ENCODE peak calls at places on chromosomes 7 and 10, in eight cellular contexts. U, Q, C, H, D, T, B and K are unnamed samples.

GRCh38 chr10:78621183-78621789 is 447.5 kb upstream of the ZMIZ1 start:
- DNase-seq in U (no peak), Q (no peak), C (no peak), H (no peak), D (no peak), T (peak; percentile 9), B (no peak), K (no peak)

GRCh38 chr10:1966698-1967097 is 229.4 kb upstream of the ADARB2 start:
- DNase-seq in U (no peak), Q (no peak), C (no peak), H (no peak), D (no peak), T (no peak), B (no peak), K (no peak)

GRCh38 chr10:91006001-91006751 is 85.3 kb upstream of the ANKRD1 start:
- DNase-seq in U (peak; percentile 72), Q (peak; percentile 39), C (no peak), H (peak; percentile 60), D (peak; percentile 81), T (peak; percentile 45), B (peak; percentile 42), K (peak; percentile 60)

GRCh38 chr7:139592801-139593461 is 69.4 kb downstream of the CLEC2L start:
- DNase-seq in U (no peak), Q (no peak), C (no peak), H (no peak), D (no peak), T (no peak), B (no peak), K (no peak)

GRCh38 chr10:47024046-47024322 is 112.8 kb downstream of the PTPN20 start:
- DNase-seq in U (no peak), Q (no peak), C (no peak), H (no peak), D (no peak), T (no peak), B (no peak), K (no peak)

GRCh38 chr10:125629758-125630376 is 53.1 kb downstream of the TEX36 start:
- DNase-seq in U (peak; percentile 46), Q (no peak), C (no peak), H (no peak), D (peak; percentile 39), T (no peak), B (no peak), K (no peak)

GRCh38 chr10:42979730-42980467 is 97.0 kb upstream of the RET start:
- DNase-seq in U (no peak), Q (no peak), C (no peak), H (no peak), D (no peak), T (no peak), B (no peak), K (no peak)

GRCh38 chr7:2863461-2864066 is 19.5 kb upstream of the GNA12 start:
- DNase-seq in U (peak; percentile 97), Q (peak; percentile 57), C (peak; percentile 81), H (peak; percentile 94), D (peak; percentile 97), T (peak; percentile 85), B (peak; percentile 54), K (peak; percentile 64)

GRCh38 chr10:125084191-125085186 is 75.9 kb downstream of the CTBP2 start:
- DNase-seq in U (peak; percentile 90), Q (no peak), C (peak; percentile 84), H (peak; percentile 91), D (peak; percentile 94), T (peak; percentile 68), B (no peak), K (no peak)

GRCh38 chr10:79027147-79028055 is 41.4 kb upstream of the ZMIZ1 start:
- DNase-seq in U (no peak), Q (peak; percentile 40), C (no peak), H (no peak), D (no peak), T (no peak), B (no peak), K (no peak)

GRCh38 chr10:806451-807162 is 117.1 kb upstream of the DIP2C start:
- DNase-seq in U (no peak), Q (no peak), C (no peak), H (no peak), D (no peak), T (no peak), B (no peak), K (no peak)

GRCh38 chr10:28993056-28993455 is 295.8 kb upstream of the LYZL1 start:
- DNase-seq in U (no peak), Q (no peak), C (no peak), H (no peak), D (no peak), T (no peak), B (no peak), K (no peak)

GRCh38 chr10:114307731-114308130 is 68.7 kb downstream of the VWA2 start:
- DNase-seq in U (no peak), Q (no peak), C (no peak), H (no peak), D (no peak), T (no peak), B (no peak), K (no peak)

DNA sequence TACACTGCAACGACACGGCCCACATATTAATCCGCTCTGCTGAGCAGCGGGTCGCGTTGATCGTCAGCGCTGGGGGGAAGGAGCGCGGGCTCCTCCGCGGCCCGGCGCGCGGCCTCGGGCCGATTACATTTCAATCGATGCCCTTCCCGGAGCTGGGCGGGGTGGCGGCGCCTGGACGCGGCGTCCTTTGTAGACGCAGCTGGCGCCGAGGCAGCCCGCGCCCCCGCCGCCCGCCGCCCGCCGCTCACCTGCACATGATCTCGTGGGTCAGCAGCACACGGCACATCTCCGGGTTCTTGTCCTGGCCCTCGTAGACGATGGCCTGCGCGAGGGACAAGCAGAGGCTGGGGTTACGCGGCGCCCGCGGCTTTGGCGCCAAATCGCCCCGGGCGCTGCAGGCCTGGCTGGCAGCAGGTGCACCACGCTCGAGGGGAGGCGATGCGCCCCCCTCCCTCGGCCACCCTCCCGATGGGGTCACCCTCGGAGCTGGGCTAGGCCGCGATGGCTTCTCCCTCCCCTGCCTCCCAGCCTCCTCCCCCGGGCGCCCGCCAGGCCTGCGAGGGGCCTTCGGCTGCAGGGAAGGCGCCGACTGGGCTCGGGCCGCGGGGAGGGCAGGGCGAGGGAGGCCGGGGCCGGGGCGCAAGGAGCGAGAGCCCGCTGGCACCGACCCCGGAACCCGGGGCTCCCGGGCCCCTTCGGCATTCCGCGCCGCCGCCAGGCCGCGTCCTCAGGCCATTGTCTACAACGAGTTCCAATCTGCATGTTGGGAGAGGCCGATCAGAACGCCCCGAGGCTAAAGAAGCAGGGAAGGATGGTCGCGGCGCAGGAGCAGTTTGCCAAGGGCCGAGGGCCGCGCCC is 5.2 kb downstream of the EBF3 start:
- DNase-seq in U (no peak), Q (no peak), C (no peak), H (no peak), D (no peak), T (no peak), B (no peak), K (no peak)
- H3K4me3 ChIP-seq in U (no peak overlapping the region), Q (no peak overlapping the region), C (peak overlapping the region; percentile 29), H (no peak overlapping the region), D (no peak overlapping the region), T (no peak overlapping the region), B (peak overlapping the region; percentile 71), K (no peak overlapping the region)

GRCh38 chr10:89532476-89532875 is 2.9 kb downstream of the SLC16A12 start:
- DNase-seq in U (no peak), Q (no peak), C (no peak), H (no peak), D (no peak), T (no peak), B (no peak), K (no peak)
- H3K27ac ChIP-seq in U (no peak overlapping the region), Q (no peak overlapping the region), C (no peak overlapping the region), H (no peak overlapping the region), D (no peak overlapping the region), T (no peak overlapping the region), B (peak overlapping the region; percentile 8), K (no peak overlapping the region)

GRCh38 chr7:1395211-1396070 is 63.8 kb downstream of the MICALL2 start:
- DNase-seq in U (no peak), Q (no peak), C (no peak), H (no peak), D (no peak), T (no peak), B (no peak), K (no peak)

GRCh38 chr7:1393421-1393820 is 65.8 kb downstream of the MICALL2 start:
- DNase-seq in U (no peak), Q (no peak), C (no peak), H (no peak), D (no peak), T (no peak), B (no peak), K (no peak)

GRCh38 chr7:1391449-1391848 is 67.8 kb downstream of the MICALL2 start:
- DNase-seq in U (no peak), Q (no peak), C (no peak), H (no peak), D (no peak), T (no peak), B (no peak), K (no peak)

GRCh38 chr7:1394371-1394770 is 64.9 kb downstream of the MICALL2 start:
- DNase-seq in U (no peak), Q (no peak), C (no peak), H (no peak), D (no peak), T (no peak), B (no peak), K (no peak)

DNA sequence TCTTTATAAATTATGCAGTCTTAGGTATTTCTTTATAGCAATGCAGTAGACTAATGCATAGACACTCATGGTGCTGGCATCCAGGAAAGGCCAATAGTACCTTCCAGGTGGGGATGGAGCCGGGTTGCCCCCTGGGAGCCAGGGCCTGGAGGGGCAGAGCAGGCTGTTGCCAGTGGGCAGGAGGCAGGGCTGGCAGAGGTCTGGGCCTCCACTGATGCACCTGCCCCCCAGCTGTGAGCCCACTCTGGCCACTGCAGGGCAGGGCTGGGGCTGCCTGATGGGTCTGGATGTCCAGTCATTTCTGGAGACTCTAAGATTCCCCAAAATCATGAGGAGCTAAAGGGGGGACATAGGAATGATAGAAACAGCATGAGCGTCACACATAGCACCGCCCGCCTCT is 66.7 kb downstream of the MICALL2 start:
- DNase-seq in U (no peak), Q (no peak), C (no peak), H (no peak), D (no peak), T (no peak), B (no peak), K (no peak)
- H3K27me3 ChIP-seq in U (peaks cover 19% of the 10 kb centered on the region), Q (no peaks in the 10 kb centered on the region), C (peaks cover 61% of the 10 kb centered on the region), H (peaks cover 42% of the 10 kb centered on the region), D (peaks cover 13% of the 10 kb centered on the region), T (no peaks in the 10 kb centered on the region), B (peaks cover 62% of the 10 kb centered on the region), K (peaks cover 6% of the 10 kb centered on the region)

GRCh38 chr7:128906001-128906765 is 4.3 kb downstream of the KCP start:
- DNase-seq in U (no peak), Q (no peak), C (no peak), H (no peak), D (no peak), T (no peak), B (no peak), K (no peak)

GRCh38 chr7:128904381-128905197 is 5.9 kb downstream of the KCP start:
- DNase-seq in U (peak; percentile 76), Q (no peak), C (no peak), H (peak; percentile 21), D (peak; percentile 40), T (no peak), B (no peak), K (peak; percentile 65)

GRCh38 chr7:128903621-128904361 is 6.7 kb downstream of the KCP start:
- DNase-seq in U (no peak), Q (no peak), C (no peak), H (no peak), D (no peak), T (no peak), B (no peak), K (no peak)

GRCh38 chr7:128900237-128900636 is 10.3 kb downstream of the KCP start:
- DNase-seq in U (no peak), Q (no peak), C (no peak), H (no peak), D (no peak), T (no peak), B (no peak), K (no peak)

GRCh38 chr7:128902761-128903585 is 7.5 kb downstream of the KCP start:
- DNase-seq in U (peak; percentile 34), Q (no peak), C (no peak), H (no peak), D (peak; percentile 6), T (no peak), B (no peak), K (no peak)
- H3K4me3 ChIP-seq in U (no peak overlapping the region), Q (no peak overlapping the region), C (no peak overlapping the region), H (no peak overlapping the region), D (no peak overlapping the region), T (no peak overlapping the region), B (no peak overlapping the region), K (no peak overlapping the region)